ENCODE peak calls at places on chromosomes 6 and 20, in five cellular contexts. G is AG09309, C is GM12865, A is suprapubic skin, Z is psoas muscle. N is an unnamed sample.

GRCh38 chr20:5531318-5532081 is 214.7 kb upstream of the PROKR2 start:
- DNase-seq in A (no peak), C (no peak), G (no peak), Z (peak; percentile 38), N (no peak)

GRCh38 chr6:52384145-52384766 is 22.3 kb downstream of the PAQR8 start:
- DNase-seq in G (no peak), C (no peak), Z (no peak), A (no peak), N (no peak)

GRCh38 chr6:82875573-82876185 is 190.0 kb downstream of the UBE3D start:
- DNase-seq in G (peak; percentile 37), A (no peak), Z (no peak), C (no peak), N (no peak)

GRCh38 chr20:9886227-9886626 is 47.4 kb upstream of the PAK5 start:
- DNase-seq in C (peak; percentile 2), A (no peak), Z (no peak), G (no peak), N (no peak)

GRCh38 chr6:137806914-137807682 is 60.0 kb upstream of the TNFAIP3 start:
- DNase-seq in A (no peak), Z (no peak), C (no peak), G (no peak), N (no peak)

GRCh38 chr20:38158701-38159325 is 6.3 kb downstream of the TGM2 start:
- DNase-seq in C (no peak), Z (no peak), A (no peak), G (no peak), N (no peak)

GRCh38 chr6:29681811-29682210 is 859 bp upstream of the ZFP57 start:
- DNase-seq in G (no peak), A (no peak), Z (no peak), C (no peak), N (no peak)

GRCh38 chr6:42509765-42510164 is 54.1 kb upstream of the UBR2 start:
- DNase-seq in A (no peak), G (no peak), C (peak; percentile 84), Z (no peak), N (no peak)

GRCh38 chr20:23086931-23087411 is 847 bp upstream of the CD93 start:
- DNase-seq in G (no peak), A (no peak), Z (peak; percentile 49), C (no peak), N (no peak)

GRCh38 chr20:56629464-56630085 is 469 bp downstream of the TFAP2C start:
- DNase-seq in Z (no peak), C (no peak), A (no peak), G (no peak), N (no peak)

GRCh38 chr20:49765846-49766541 is 46.6 kb upstream of the SLC9A8 start:
- DNase-seq in A (no peak), G (no peak), Z (no peak), C (no peak), N (no peak)

GRCh38 chr6:107272246-107272645 is 156.9 kb upstream of the BEND3 start:
- DNase-seq in C (no peak), Z (no peak), G (no peak), A (no peak), N (no peak)

GRCh38 chr6:28867078-28867414 is 56.7 kb downstream of the TRIM27 start:
- DNase-seq in C (peak; percentile 51), Z (no peak), G (no peak), A (no peak), N (no peak)

GRCh38 chr6:137910424-137910834 is 43.4 kb downstream of the TNFAIP3 start:
- DNase-seq in Z (no peak), C (no peak), A (no peak), G (no peak), N (no peak)

GRCh38 chr20:37218976-37219375 is 39.6 kb upstream of the MROH8 start:
- DNase-seq in A (no peak), Z (no peak), C (no peak), G (no peak), N (no peak)

GRCh38 chr20:38369387-38369786 is 23.1 kb downstream of the LBP start:
- DNase-seq in A (no peak), C (peak; percentile 15), G (no peak), Z (no peak), N (no peak)

GRCh38 chr6:15913001-15913400 is 215.9 kb upstream of the MYLIP start:
- DNase-seq in G (no peak), Z (no peak), A (no peak), C (no peak), N (no peak)

GRCh38 chr20:38806855-38807655 is 1.6 kb downstream of the PPP1R16B start:
- DNase-seq in G (no peak), A (no peak), Z (no peak), C (peak; percentile 69), N (no peak)

GRCh38 chr20:37235065-37235464 is 26.5 kb downstream of the GHRH start:
- DNase-seq in A (no peak), C (no peak), Z (no peak), G (no peak), N (no peak)

GRCh38 chr20:36543187-36544133 is 2.1 kb downstream of the MYL9 start:
- DNase-seq in Z (peak; percentile 88), G (no peak), A (peak; percentile 91), C (no peak), N (peak; percentile 41)

GRCh38 chr6:100343678-100344077 is 121.0 kb downstream of the SIM1 start:
- DNase-seq in A (no peak), C (no peak), Z (no peak), G (no peak), N (no peak)

GRCh38 chr6:110414669-110415296 is 592 bp downstream of the DDO start:
- DNase-seq in Z (no peak), A (no peak), C (no peak), G (no peak), N (no peak)

GRCh38 chr6:133555726-133556125 is 314.6 kb downstream of the EYA4 start:
- DNase-seq in Z (no peak), C (no peak), A (no peak), G (no peak), N (no peak)

GRCh38 chr6:19759117-19759880 is 77.9 kb upstream of the ID4 start:
- DNase-seq in A (no peak), G (peak; percentile 72), C (no peak), Z (no peak), N (no peak)

GRCh38 chr6:17059820-17060219 is 42.0 kb upstream of the STMND1 start:
- DNase-seq in G (no peak), C (no peak), Z (no peak), A (no peak), N (no peak)

GRCh38 chr20:9508696-9509178 is 5.7 kb upstream of the LAMP5 start:
- DNase-seq in A (no peak), C (no peak), G (no peak), Z (no peak), N (no peak)

GRCh38 chr6:30879684-30880427 is 4.5 kb upstream of the DDR1 start:
- DNase-seq in A (no peak), G (no peak), C (no peak), Z (no peak), N (no peak)

GRCh38 chr6:157221049-157221816 is 102.1 kb downstream of the TMEM242 start:
- DNase-seq in Z (peak; percentile 83), C (peak; percentile 80), G (no peak), A (peak; percentile 92), N (no peak)

GRCh38 chr6:157217894-157218370 is 105.4 kb downstream of the TMEM242 start:
- DNase-seq in G (no peak), C (no peak), A (no peak), Z (no peak), N (no peak)

GRCh38 chr6:157218371-157219198 is 104.7 kb downstream of the TMEM242 start:
- DNase-seq in A (no peak), C (no peak), Z (no peak), G (no peak), N (no peak)

GRCh38 chr6:157220485-157220884 is 102.8 kb downstream of the TMEM242 start:
- DNase-seq in G (no peak), A (no peak), Z (no peak), C (no peak), N (no peak)

GRCh38 chr6:157219201-157220200 is 103.8 kb downstream of the TMEM242 start:
- DNase-seq in A (no peak), Z (no peak), G (no peak), C (no peak), N (no peak)
- TF ChIP-seq CTCF in A (no peak), Z (no peak), G (no peak), C (no peak), N (no peak)

GRCh38 chr6:8481727-8482126 is 46.4 kb upstream of the SLC35B3 start:
- DNase-seq in A (no peak), C (peak; percentile 18), G (no peak), Z (no peak), N (no peak)
- TF ChIP-seq CTCF in A (no peak), C (peak; percentile 23), G (peak; percentile 12), Z (no peak), N (no peak)

GRCh38 chr6:24060982-24061754 is 64.8 kb upstream of the NRSN1 start:
- DNase-seq in C (peak; percentile 87), Z (no peak), G (no peak), A (no peak), N (no peak)

GRCh38 chr6:24064832-24065231 is 61.2 kb upstream of the NRSN1 start:
- DNase-seq in C (no peak), G (no peak), Z (no peak), A (no peak), N (no peak)

GRCh38 chr6:24069546-24069945 is 56.5 kb upstream of the NRSN1 start:
- DNase-seq in C (no peak), Z (no peak), A (no peak), G (no peak), N (no peak)

DNA sequence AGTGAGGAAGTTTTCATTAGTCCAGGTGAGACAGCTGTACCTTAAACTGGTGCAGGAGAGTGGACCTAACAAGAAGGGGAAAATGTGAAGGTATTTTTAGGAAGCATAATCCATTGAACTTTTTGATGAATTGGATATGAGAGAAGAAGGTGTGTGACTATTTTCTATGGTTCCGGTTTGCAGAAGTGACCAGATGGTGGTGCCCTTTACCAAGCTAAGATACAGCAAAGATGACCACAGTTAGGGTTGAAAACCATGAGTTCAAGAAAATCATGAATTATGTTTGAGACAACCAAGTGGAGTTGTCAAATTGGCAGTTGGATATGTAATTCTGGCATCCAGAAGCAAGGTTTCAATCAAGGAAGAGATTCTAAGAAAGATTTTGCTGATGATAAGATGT is 61.9 kb upstream of the NRSN1 start:
- DNase-seq in Z (no peak), C (peak; percentile 48), G (no peak), A (no peak), N (no peak)
- TF ChIP-seq CTCF in Z (peak; percentile 10), C (peak; percentile 38), G (peak; percentile 8), A (no peak), N (no peak)

DNA sequence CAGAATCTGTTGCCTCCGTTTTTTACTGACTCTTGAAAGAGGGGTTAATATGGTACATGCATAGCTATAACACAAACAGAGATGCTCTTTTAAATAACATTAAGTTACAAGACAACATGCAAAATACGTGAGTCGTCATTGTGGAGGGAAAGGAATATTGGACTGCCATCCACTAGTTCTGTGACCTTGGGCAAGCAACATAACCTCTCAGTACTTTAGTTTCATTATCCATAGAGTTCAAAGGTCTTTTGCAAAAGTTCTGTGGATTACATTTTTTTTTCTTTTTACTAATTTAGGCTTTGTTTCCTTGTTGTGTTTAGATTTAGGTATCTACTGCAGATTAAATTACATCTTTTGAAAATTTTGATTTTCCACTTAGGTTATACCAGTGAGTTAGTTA is 70.5 kb downstream of the MACROD2 start:
- DNase-seq in C (no peak), Z (no peak), A (no peak), G (no peak), N (no peak)
- TF ChIP-seq CTCF in C (no peak), Z (no peak), A (no peak), G (no peak), N (no peak)